ENCODE peak calls at places on chromosomes 16 and 17, in five cellular contexts. A, P, M, Z and I are unnamed samples.

GRCh38 chr17:1304962-1305361 is 25.5 kb downstream of the TRARG1 start:
- DNase-seq in A (peak), P (no peak), Z (no peak), M (no peak), I (no peak)

GRCh38 chr17:75059369-75060345 is 12.6 kb downstream of the KCTD2 start:
- DNase-seq in M (peak), Z (no peak), P (no peak), A (no peak), I (peak)

GRCh38 chr17:8520981-8521380 is 85.3 kb downstream of the NDEL1 start:
- DNase-seq in P (no peak), M (no peak), A (no peak), Z (no peak), I (no peak)

GRCh38 chr16:22814330-22815105 is 556 bp downstream of the HS3ST2 start:
- DNase-seq in A (no peak), Z (no peak), P (peak), M (no peak), I (peak)

GRCh38 chr16:57859331-57859730 is 57.0 kb upstream of the KIFC3 start:
- DNase-seq in P (no peak), Z (peak), M (peak), A (no peak), I (peak)

GRCh38 chr17:58660621-58661020 is 31.2 kb downstream of the TEX14 start:
- DNase-seq in A (no peak), P (peak), Z (no peak), M (no peak), I (no peak)

GRCh38 chr17:58277107-58277506 is 3.6 kb downstream of the MPO start:
- DNase-seq in A (no peak), P (no peak), Z (no peak), M (peak), I (peak)

GRCh38 chr16:31118223-31119155 is 1.0 kb downstream of the KAT8 start:
- DNase-seq in P (no peak), Z (peak), A (no peak), M (peak), I (peak)

GRCh38 chr16:22192261-22193133 is 13.6 kb upstream of the EEF2K start:
- DNase-seq in M (peak), P (peak), Z (peak), A (no peak), I (peak)

GRCh38 chr16:24440296-24440695 is 99.1 kb upstream of the RBBP6 start:
- DNase-seq in P (no peak), A (no peak), Z (no peak), M (no peak), I (no peak)

GRCh38 chr17:62649570-62649969 is 22.1 kb downstream of the MRC2 start:
- DNase-seq in M (no peak), P (no peak), A (no peak), Z (no peak), I (no peak)

GRCh38 chr17:37417852-37418251 is 11.2 kb downstream of the TADA2A start:
- DNase-seq in A (no peak), Z (no peak), P (no peak), M (peak), I (peak)

GRCh38 chr17:77887464-77888241 is 70.8 kb upstream of the TNRC6C start:
- DNase-seq in P (peak), M (peak), Z (peak), A (no peak), I (no peak)

GRCh38 chr17:49468827-49469385 is 26.2 kb upstream of the NGFR start:
- DNase-seq in P (no peak), A (no peak), M (peak), Z (no peak), I (no peak)

GRCh38 chr17:58279016-58279671 is 1.6 kb downstream of the MPO start:
- DNase-seq in P (peak), M (peak), A (no peak), Z (no peak), I (no peak)

GRCh38 chr17:65231662-65232335 is 94.6 kb downstream of the RGS9 start:
- DNase-seq in M (peak), P (no peak), Z (peak), A (peak), I (peak)

GRCh38 chr17:19876524-19877161 is 8.9 kb upstream of the ULK2 start:
- DNase-seq in M (no peak), P (peak), Z (no peak), A (no peak), I (no peak)

GRCh38 chr16:28081391-28081790 is 17.9 kb upstream of the GSG1L start:
- DNase-seq in A (no peak), M (no peak), P (no peak), Z (no peak), I (no peak)

GRCh38 chr17:1958134-1958881 is 66.8 kb downstream of the RTN4RL1 start:
- DNase-seq in Z (no peak), M (no peak), A (no peak), P (no peak), I (no peak)

GRCh38 chr16:57609541-57610401 is 18.7 kb upstream of the ADGRG1 start:
- DNase-seq in Z (no peak), M (peak), A (no peak), P (peak), I (peak)

GRCh38 chr16:31402687-31403086 is 9.6 kb downstream of the ITGAD start:
- DNase-seq in P (no peak), A (no peak), M (peak), Z (no peak), I (no peak)

GRCh38 chr16:11253009-11253994 is 2.7 kb downstream of the SOCS1 start:
- DNase-seq in P (no peak), M (peak), Z (no peak), A (no peak), I (no peak)

GRCh38 chr16:81071816-81072215 is 5.2 kb downstream of the C16orf46 start:
- DNase-seq in M (peak), A (no peak), P (no peak), Z (peak), I (peak)

GRCh38 chr16:82924075-82924854 is 297.5 kb downstream of the CDH13 start:
- DNase-seq in Z (no peak), P (no peak), A (no peak), M (peak), I (peak)

GRCh38 chr17:9232155-9232475 is 210.8 kb downstream of the NTN1 start:
- DNase-seq in M (no peak), Z (no peak), A (no peak), P (no peak), I (no peak)

GRCh38 chr17:82050761-82051641 is 610 bp downstream of the RFNG start:
- DNase-seq in P (peak), M (no peak), A (no peak), Z (no peak), I (no peak)

GRCh38 chr17:16922386-16923096 is 49.4 kb downstream of the TNFRSF13B start:
- DNase-seq in M (peak), A (no peak), Z (no peak), P (no peak), I (peak)
- TF ChIP-seq CTCF in M (peak), A (no peak), Z (no peak), P (no peak), I (no peak)

GRCh38 chr17:50844117-50844700 is 8.8 kb downstream of the WFIKKN2 start:
- DNase-seq in A (no peak), P (no peak), M (no peak), Z (no peak), I (peak)
- TF ChIP-seq CTCF in A (no peak), P (no peak), M (no peak), Z (no peak), I (no peak)

GRCh38 chr17:54754560-54754959 is 146.1 kb upstream of the TOM1L1 start:
- DNase-seq in A (no peak), Z (no peak), P (no peak), M (no peak), I (no peak)
- TF ChIP-seq CTCF in A (peak), Z (no peak), P (no peak), M (no peak), I (no peak)

DNA sequence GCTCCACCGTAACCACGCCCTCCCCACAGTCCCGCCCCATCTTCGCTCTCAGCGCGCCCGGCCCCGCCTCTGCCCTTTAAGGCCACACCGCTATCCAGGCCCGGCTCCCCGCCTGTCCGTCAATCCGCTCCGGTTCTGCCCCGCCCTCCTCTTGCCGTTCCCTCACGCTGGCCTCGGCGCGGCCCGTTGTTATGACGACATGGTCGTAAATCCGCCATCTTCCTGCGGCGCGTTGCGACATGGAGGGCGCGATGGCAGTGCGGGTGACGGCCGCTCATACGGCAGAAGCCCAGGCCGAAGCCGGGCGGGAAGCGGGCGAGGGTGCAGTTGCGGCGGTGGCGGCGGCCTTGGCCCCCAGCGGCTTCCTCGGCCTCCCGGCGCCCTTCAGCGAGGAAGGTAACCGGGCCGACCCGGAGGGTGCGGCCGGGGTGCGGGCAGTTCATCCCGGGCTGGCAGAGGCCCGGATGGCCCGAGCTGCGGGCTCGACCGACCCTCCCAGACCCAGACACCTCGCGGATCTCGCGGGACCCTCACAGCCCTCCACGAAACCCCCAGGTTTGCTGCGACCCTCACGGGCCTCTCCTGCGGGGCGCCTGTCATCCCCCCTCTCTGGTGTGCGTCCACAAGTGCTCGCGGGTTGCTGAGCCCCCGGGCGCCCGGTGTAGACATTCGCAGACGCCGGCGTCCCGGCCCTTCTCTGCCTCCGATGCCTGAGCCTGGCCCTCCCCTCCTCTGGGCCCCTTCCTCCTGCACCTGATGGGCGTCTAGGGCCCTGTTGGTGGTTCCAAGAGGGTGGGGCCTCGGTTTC is at the start of gene E4F1:
- DNase-seq in Z (peak), M (peak), P (peak), A (peak), I (peak)
- TF ChIP-seq CTCF in Z (peak), M (no peak), P (no peak), A (peak), I (no peak)

GRCh38 chr16:51107742-51108141 is 43.3 kb downstream of the SALL1 start:
- DNase-seq in A (no peak), M (no peak), Z (no peak), P (no peak), I (no peak)

GRCh38 chr16:51113254-51114125 is 37.6 kb downstream of the SALL1 start:
- DNase-seq in A (no peak), Z (no peak), M (no peak), P (no peak), I (no peak)

GRCh38 chr16:51112311-51112710 is 38.8 kb downstream of the SALL1 start:
- DNase-seq in Z (no peak), P (no peak), M (no peak), A (no peak), I (no peak)

GRCh38 chr16:51109173-51109572 is 41.9 kb downstream of the SALL1 start:
- DNase-seq in P (no peak), A (no peak), M (no peak), Z (no peak), I (no peak)

DNA sequence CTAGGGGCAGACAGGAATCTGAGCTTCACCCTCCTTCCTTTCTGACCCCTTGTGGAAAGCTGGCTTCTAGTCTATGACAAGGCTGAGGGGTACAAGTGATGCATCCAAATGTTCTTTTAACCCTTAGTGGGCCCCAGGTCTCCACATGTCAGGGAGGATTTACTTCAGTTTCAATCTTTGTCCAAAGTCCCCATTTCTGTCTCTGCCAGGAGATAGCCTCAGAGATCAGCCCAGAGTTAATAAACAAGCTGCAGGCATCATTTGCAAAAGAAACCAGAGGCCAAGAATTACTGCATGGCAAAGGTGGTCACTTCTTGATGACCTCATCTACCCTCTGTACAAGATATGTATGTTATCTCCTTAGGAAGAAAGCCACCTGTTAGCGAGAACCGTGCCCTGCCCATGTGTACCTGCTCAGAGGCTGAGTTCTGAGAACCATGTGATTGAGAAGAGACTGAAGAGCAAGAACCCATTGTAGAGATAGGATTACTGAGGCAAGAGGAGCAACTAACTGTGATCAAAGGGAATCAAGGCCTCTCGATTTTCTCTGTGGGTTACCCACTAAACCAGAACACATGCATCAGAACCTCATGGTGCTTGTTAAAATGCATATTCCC is 40.3 kb downstream of the SALL1 start:
- DNase-seq in Z (no peak), P (no peak), M (no peak), A (no peak), I (no peak)
- TF ChIP-seq CTCF in Z (no peak), P (no peak), M (no peak), A (no peak), I (no peak)

GRCh38 chr17:79457376-79457775 is 153.5 kb downstream of the RBFOX3 start:
- DNase-seq in Z (no peak), M (no peak), A (no peak), P (peak), I (no peak)
- TF ChIP-seq CTCF in Z (no peak), M (no peak), A (no peak), P (no peak), I (no peak)

DNA sequence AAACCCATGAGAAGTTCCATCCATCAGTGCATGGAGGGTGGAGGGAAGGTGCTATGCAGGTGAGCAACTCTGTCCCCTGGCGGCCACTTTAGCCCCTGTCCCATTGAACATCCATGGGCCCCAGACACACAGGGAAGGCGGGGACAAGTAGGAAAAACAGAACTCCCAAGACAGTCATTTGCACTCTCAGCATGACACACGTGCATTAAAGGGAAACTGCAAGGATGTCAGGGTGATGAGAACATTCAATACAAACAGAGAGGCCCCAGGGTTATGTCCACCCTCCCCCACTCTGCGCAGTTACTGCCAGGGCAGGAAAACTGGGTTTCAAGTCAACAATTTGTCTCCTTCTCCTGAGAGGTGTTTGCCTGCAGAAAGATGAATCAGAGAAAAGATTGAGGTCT is 44.0 kb upstream of the AKTIP start:
- DNase-seq in A (no peak), M (peak), P (no peak), Z (no peak), I (peak)
- TF ChIP-seq CTCF in A (peak), M (peak), P (no peak), Z (no peak), I (peak)

GRCh38 chr16:79211581-79211980 is 389.0 kb downstream of the MAF start:
- DNase-seq in Z (no peak), M (no peak), A (no peak), P (peak), I (no peak)
- TF ChIP-seq CTCF in Z (no peak), M (no peak), A (no peak), P (no peak), I (no peak)